ENCODE peak calls at places on chromosomes 7 and 10, in eight cellular contexts. Z, L, D, B, X, W, K and I are unnamed samples. For H3K4me1, the result is how much of the 10 kb centered on the place peaks cover.

GRCh38 chr7:149529136-149529718 is 31.6 kb upstream of the ZNF746 start:
- DNase-seq in Z (no peak), L (no peak), D (no peak), B (no peak), X (no peak), W (no peak), K (no peak), I (no peak)

GRCh38 chr10:127524869-127525268 is 24.2 kb upstream of the NPS start:
- DNase-seq in Z (no peak), L (no peak), D (no peak), B (no peak), X (peak), W (no peak), K (no peak), I (no peak)

GRCh38 chr10:75662715-75663114 is 231.3 kb downstream of the LRMDA start:
- DNase-seq in Z (no peak), L (no peak), D (no peak), B (no peak), X (no peak), W (no peak), K (peak), I (peak)

GRCh38 chr7:28572321-28573058 is 160.2 kb downstream of the CREB5 start:
- DNase-seq in Z (no peak), L (no peak), D (no peak), B (no peak), X (no peak), W (no peak), K (peak), I (no peak)

GRCh38 chr7:116601426-116601825 is 70.6 kb upstream of the MET start:
- DNase-seq in Z (no peak), L (no peak), D (no peak), B (no peak), X (no peak), W (no peak), K (no peak), I (no peak)

GRCh38 chr10:33211123-33211878 is 123.2 kb downstream of the NRP1 start:
- DNase-seq in Z (no peak), L (no peak), D (no peak), B (no peak), X (no peak), W (peak), K (no peak), I (peak)

GRCh38 chr10:131706476-131706875 is 194.3 kb upstream of the PPP2R2D start:
- DNase-seq in Z (peak), L (no peak), D (no peak), B (no peak), X (no peak), W (no peak), K (no peak), I (no peak)

GRCh38 chr7:13032524-13032923 is 345.1 kb downstream of the ARL4A start:
- DNase-seq in Z (no peak), L (no peak), D (no peak), B (no peak), X (peak), W (no peak), K (peak), I (no peak)

GRCh38 chr7:79096361-79096805 is 357.1 kb downstream of the MAGI2 start:
- DNase-seq in Z (no peak), L (no peak), D (no peak), B (no peak), X (no peak), W (no peak), K (no peak), I (no peak)

GRCh38 chr10:132061030-132061429 is 4.7 kb upstream of the JAKMIP3 start:
- DNase-seq in Z (no peak), L (peak), D (no peak), B (no peak), X (no peak), W (no peak), K (no peak), I (no peak)

GRCh38 chr10:75651452-75651851 is 220.0 kb downstream of the LRMDA start:
- DNase-seq in Z (no peak), L (no peak), D (no peak), B (peak), X (peak), W (no peak), K (peak), I (no peak)

GRCh38 chr7:30475580-30475979 is 3.0 kb downstream of the NOD1 start:
- DNase-seq in Z (no peak), L (no peak), D (no peak), B (no peak), X (no peak), W (no peak), K (no peak), I (no peak)

GRCh38 chr10:109914966-109915365 is 8.3 kb downstream of the XPNPEP1 start:
- DNase-seq in Z (no peak), L (no peak), D (no peak), B (no peak), X (peak), W (peak), K (peak), I (no peak)

GRCh38 chr7:135188298-135188984 is 17.9 kb upstream of the CYREN start:
- DNase-seq in Z (peak), L (peak), D (peak), B (no peak), X (no peak), W (no peak), K (peak), I (no peak)

GRCh38 chr10:111208951-111209350 is 132.1 kb downstream of the ADRA2A start:
- DNase-seq in Z (no peak), L (no peak), D (no peak), B (no peak), X (no peak), W (no peak), K (no peak), I (no peak)

GRCh38 chr7:83178796-83179195 is 16.1 kb upstream of the PCLO start:
- DNase-seq in Z (no peak), L (no peak), D (no peak), B (no peak), X (no peak), W (no peak), K (no peak), I (no peak)

GRCh38 chr7:128035712-128036111 is 4.5 kb upstream of the LRRC4 start:
- DNase-seq in Z (no peak), L (no peak), D (no peak), B (no peak), X (peak), W (no peak), K (no peak), I (no peak)

GRCh38 chr7:141550694-141551079 is 523 bp upstream of the AGK start:
- DNase-seq in Z (no peak), L (no peak), D (no peak), B (peak), X (peak), W (no peak), K (no peak), I (no peak)

GRCh38 chr7:117971581-117972244 is 98.5 kb upstream of the CTTNBP2 start:
- DNase-seq in Z (no peak), L (no peak), D (no peak), B (no peak), X (no peak), W (no peak), K (no peak), I (no peak)

GRCh38 chr7:159122276-159122675 is 22.4 kb downstream of the VIPR2 start:
- DNase-seq in Z (peak), L (no peak), D (no peak), B (no peak), X (no peak), W (no peak), K (no peak), I (peak)

GRCh38 chr7:99531354-99531765 is 20.6 kb downstream of the FAM200A start:
- DNase-seq in Z (no peak), L (no peak), D (no peak), B (no peak), X (peak), W (no peak), K (no peak), I (peak)

GRCh38 chr7:141071855-141072547 is 1.9 kb upstream of the TMEM178B start:
- DNase-seq in Z (no peak), L (no peak), D (no peak), B (no peak), X (no peak), W (no peak), K (no peak), I (no peak)

GRCh38 chr7:94064541-94065191 is 60.5 kb upstream of the BET1 start:
- DNase-seq in Z (no peak), L (no peak), D (no peak), B (no peak), X (no peak), W (no peak), K (no peak), I (no peak)

GRCh38 chr10:122981066-122981464 is 864 bp downstream of the PSTK start:
- DNase-seq in Z (no peak), L (no peak), D (no peak), B (no peak), X (peak), W (no peak), K (no peak), I (no peak)

GRCh38 chr7:4606776-4607175 is 75.3 kb upstream of the FOXK1 start:
- DNase-seq in Z (peak), L (no peak), D (no peak), B (no peak), X (no peak), W (no peak), K (no peak), I (no peak)

GRCh38 chr10:132422169-132422691 is 25.2 kb downstream of the PWWP2B start:
- DNase-seq in Z (peak), L (no peak), D (peak), B (peak), X (no peak), W (no peak), K (no peak), I (peak)

GRCh38 chr7:131071786-131072504 is 255.7 kb upstream of the MKLN1 start:
- DNase-seq in Z (no peak), L (peak), D (peak), B (no peak), X (peak), W (no peak), K (peak), I (peak)

GRCh38 chr7:131072505-131073091 is 255.1 kb upstream of the MKLN1 start:
- DNase-seq in Z (no peak), L (no peak), D (no peak), B (no peak), X (peak), W (no peak), K (peak), I (no peak)

GRCh38 chr7:131066635-131067034 is 261.0 kb upstream of the MKLN1 start:
- DNase-seq in Z (no peak), L (no peak), D (no peak), B (no peak), X (peak), W (no peak), K (no peak), I (no peak)

GRCh38 chr7:131067220-131067619 is 260.5 kb upstream of the MKLN1 start:
- DNase-seq in Z (no peak), L (no peak), D (no peak), B (no peak), X (no peak), W (no peak), K (no peak), I (no peak)

GRCh38 chr7:131068604-131069021 is 259.1 kb upstream of the MKLN1 start:
- DNase-seq in Z (no peak), L (no peak), D (no peak), B (no peak), X (no peak), W (no peak), K (no peak), I (no peak)
- TF ChIP-seq CTCF in Z (no peak), L (no peak), D (no peak), B (no peak), X (no peak), W (no peak), K (peak), I (no peak)

GRCh38 chr7:20284398-20285143 is 46.1 kb upstream of the ITGB8 start:
- DNase-seq in Z (no peak), L (no peak), D (no peak), B (no peak), X (no peak), W (no peak), K (no peak), I (no peak)
- H3K4me1 ChIP-seq in Z (under half), L (under half), D (under half), B (under half), X (under half), W (under half), K (under half), I (under half)

GRCh38 chr7:137820156-137820555 is 26.6 kb downstream of the DGKI start:
- DNase-seq in Z (no peak), L (no peak), D (no peak), B (no peak), X (no peak), W (no peak), K (no peak), I (no peak)

GRCh38 chr7:137820677-137821420 is 25.9 kb downstream of the DGKI start:
- DNase-seq in Z (no peak), L (no peak), D (peak), B (peak), X (no peak), W (no peak), K (peak), I (peak)

GRCh38 chr7:137818036-137818435 is 28.7 kb downstream of the DGKI start:
- DNase-seq in Z (no peak), L (no peak), D (no peak), B (no peak), X (no peak), W (no peak), K (no peak), I (no peak)

DNA sequence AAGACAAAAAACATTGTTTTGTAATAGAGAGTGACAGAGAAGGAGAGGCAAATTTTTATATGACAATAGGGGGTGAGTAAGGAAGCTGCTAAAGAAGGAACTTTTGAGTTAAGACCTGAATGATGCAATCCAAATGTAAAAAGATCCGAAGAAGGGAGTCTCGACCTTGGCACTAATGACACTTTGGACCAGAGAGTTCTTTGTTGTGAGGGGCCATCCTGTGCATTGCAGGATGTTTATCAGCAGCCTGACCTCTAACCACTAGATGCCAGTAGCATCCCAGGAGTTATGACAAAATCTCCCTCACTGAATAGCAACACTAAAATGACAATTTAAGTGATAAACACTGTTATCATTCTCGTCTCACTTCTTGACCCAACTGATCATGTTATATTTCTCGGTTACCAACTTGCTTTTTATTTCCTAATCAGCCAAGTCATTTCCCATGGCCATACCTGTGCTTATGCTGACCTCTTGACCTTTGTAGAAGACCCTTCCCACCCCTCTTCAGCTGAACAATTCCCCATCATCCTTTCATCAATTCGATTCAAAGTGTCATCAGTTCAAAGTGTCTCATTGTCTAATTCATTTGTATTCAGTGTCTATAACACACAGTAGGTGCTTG is 30.0 kb downstream of the DGKI start:
- DNase-seq in Z (no peak), L (no peak), D (no peak), B (no peak), X (peak), W (no peak), K (no peak), I (no peak)
- TF ChIP-seq CTCF in Z (no peak), L (no peak), D (no peak), B (no peak), X (peak), W (no peak), K (no peak), I (no peak)

DNA sequence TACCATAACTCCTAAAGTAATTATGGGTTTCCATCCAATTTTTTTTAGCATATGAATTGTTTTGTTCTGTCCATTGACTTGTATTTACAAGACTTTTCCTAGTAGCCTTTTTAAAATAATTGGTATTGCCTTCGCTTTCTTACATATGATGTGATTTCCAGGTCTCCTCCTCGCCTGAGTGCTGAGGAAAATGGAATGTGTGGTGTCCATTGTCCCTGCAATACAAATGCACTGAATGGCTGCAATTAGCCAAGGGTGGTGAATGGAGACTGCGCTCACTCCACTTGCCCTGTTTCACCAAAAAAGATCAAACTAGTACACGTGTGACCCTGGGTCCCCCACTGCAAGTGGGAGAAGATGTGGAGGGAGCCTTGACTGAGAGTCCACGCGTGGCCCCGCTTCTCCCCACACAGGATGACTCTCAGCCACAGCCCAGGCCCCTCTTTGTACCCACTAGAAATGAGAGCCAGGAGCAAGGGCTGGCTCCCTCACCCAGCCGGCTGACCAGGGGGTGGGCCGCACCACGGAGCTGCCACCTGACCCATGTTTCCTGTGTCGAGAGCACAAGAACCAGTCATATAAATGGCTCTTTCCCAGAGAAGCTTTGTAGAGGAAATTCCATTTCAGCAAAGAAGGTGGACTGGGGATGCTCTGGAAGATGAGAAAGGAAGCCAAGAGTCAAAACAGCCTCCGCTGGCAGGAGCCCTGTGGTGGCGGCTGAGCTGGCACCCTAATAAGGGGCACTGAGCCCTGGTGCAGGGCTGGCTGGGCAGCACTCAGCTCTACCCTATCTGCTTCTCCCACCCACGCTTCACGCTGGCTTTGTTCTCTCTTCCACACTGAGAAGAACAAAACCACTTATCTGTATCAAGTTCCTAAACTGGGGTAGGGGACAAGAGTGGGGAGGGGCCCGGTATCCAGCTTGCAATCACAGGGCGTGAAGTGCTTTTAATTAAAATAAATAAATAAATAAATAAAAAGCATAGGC is 52.4 kb downstream of the FAM53B start:
- DNase-seq in Z (peak), L (no peak), D (no peak), B (no peak), X (no peak), W (no peak), K (no peak), I (peak)
- H3K4me1 ChIP-seq in Z (half or more), L (under half), D (under half), B (under half), X (under half), W (half or more), K (under half), I (under half)